ENCODE peak calls at places on chromosomes 3 and 15, in eight cellular contexts. K is NCI-H1694 treated with DMSO at 0.1 percent for 48 hours, U is cerebellum, P is non-pigmented ciliary epithelial cell, Q is HEK293T, G is endothelial cell, N is transverse colon, L is 8988T. T is an unnamed sample.

GRCh38 chr3:194806991-194807685 is 121.5 kb downstream of the FAM43A start:
- DNase-seq in K (no peak), U (no peak), P (no peak), Q (no peak), G (no peak), N (no peak), L (no peak), T (no peak)

GRCh38 chr3:184284696-184285095 is 8.9 kb downstream of the ECE2 start:
- DNase-seq in K (peak; percentile 83), U (peak; percentile 91), P (no peak), Q (peak; percentile 78), G (peak; percentile 70), N (no peak), L (peak; percentile 97), T (peak; percentile 38)

GRCh38 chr15:52020253-52021085 is 1.4 kb downstream of the MAPK6 start:
- DNase-seq in K (no peak), U (peak; percentile 23), P (no peak), Q (no peak), G (no peak), N (no peak), L (no peak), T (no peak)

GRCh38 chr3:135271562-135272290 is 476.7 kb downstream of the EPHB1 start:
- DNase-seq in K (peak; percentile 28), U (peak; percentile 22), P (no peak), Q (no peak), G (no peak), N (no peak), L (no peak), T (no peak)

GRCh38 chr3:175200391-175200790 is 341.3 kb downstream of the NAALADL2 start:
- DNase-seq in K (no peak), U (no peak), P (no peak), Q (no peak), G (no peak), N (no peak), L (no peak), T (no peak)

GRCh38 chr3:12165909-12166308 is 7.2 kb upstream of the TIMP4 start:
- DNase-seq in K (no peak), U (no peak), P (no peak), Q (no peak), G (no peak), N (no peak), L (no peak), T (no peak)

GRCh38 chr3:170307998-170308398 is 49.5 kb upstream of the SKIL start:
- DNase-seq in K (no peak), U (no peak), P (no peak), Q (no peak), G (no peak), N (no peak), L (no peak), T (no peak)

GRCh38 chr3:172332256-172333041 is 115.8 kb downstream of the GHSR start:
- DNase-seq in K (peak; percentile 47), U (peak; percentile 65), P (no peak), Q (peak; percentile 72), G (peak; percentile 66), N (peak; percentile 75), L (no peak), T (no peak)

GRCh38 chr15:36831125-36831914 is 251.9 kb downstream of the CDIN1 start:
- DNase-seq in K (no peak), U (no peak), P (peak; percentile 58), Q (no peak), G (no peak), N (no peak), L (no peak), T (no peak)

GRCh38 chr3:104578558-104578957 is 788.2 kb upstream of the ALCAM start:
- DNase-seq in K (no peak), U (no peak), P (no peak), Q (no peak), G (no peak), N (no peak), L (no peak), T (no peak)

GRCh38 chr3:17055374-17056276 is 170.9 kb downstream of the PLCL2 start:
- DNase-seq in K (no peak), U (no peak), P (no peak), Q (no peak), G (no peak), N (no peak), L (no peak), T (no peak)

GRCh38 chr3:128343287-128344045 is 123.2 kb downstream of the DNAJB8 start:
- DNase-seq in K (peak; percentile 22), U (no peak), P (no peak), Q (no peak), G (peak; percentile 42), N (no peak), L (no peak), T (no peak)

GRCh38 chr3:151087648-151088047 is 2.2 kb downstream of the MED12L start:
- DNase-seq in K (peak; percentile 11), U (peak; percentile 23), P (no peak), Q (no peak), G (no peak), N (no peak), L (no peak), T (no peak)

GRCh38 chr3:158808697-158809096 is 6.8 kb downstream of the MFSD1 start:
- DNase-seq in K (no peak), U (no peak), P (peak; percentile 82), Q (no peak), G (no peak), N (no peak), L (no peak), T (no peak)

GRCh38 chr3:12343091-12343494 is 54.2 kb downstream of the PPARG start:
- DNase-seq in K (no peak), U (peak; percentile 9), P (no peak), Q (no peak), G (no peak), N (no peak), L (no peak), T (no peak)